ENCODE peak calls at places on chromosome 10, in five cellular contexts. Q, G, V, J and I are unnamed samples.

GRCh38 chr10:118594392-118595063 is 920 bp downstream of the PRLHR start:
- DNase-seq in Q (peak; percentile 63), G (peak; percentile 69), J (no peak), V (peak; percentile 22), I (peak; percentile 34)

GRCh38 chr10:69804775-69805174 is 3.1 kb downstream of the COL13A1 start:
- DNase-seq in J (no peak), G (no peak), V (no peak), Q (no peak), I (no peak)

GRCh38 chr10:72334832-72335393 is 19.8 kb downstream of the DNAJB12 start:
- DNase-seq in J (peak; percentile 98), Q (peak; percentile 92), V (peak; percentile 68), G (peak; percentile 99), I (peak; percentile 79)

GRCh38 chr10:16798571-16798970 is 18.7 kb downstream of the RSU1 start:
- DNase-seq in J (no peak), G (no peak), V (no peak), Q (no peak), I (no peak)

GRCh38 chr10:2005546-2005945 is 268.2 kb upstream of the ADARB2 start:
- DNase-seq in G (no peak), Q (no peak), V (no peak), J (no peak), I (no peak)

GRCh38 chr10:59623823-59624535 is 85.7 kb downstream of the SLC16A9 start:
- DNase-seq in G (peak; percentile 33), V (no peak), Q (no peak), J (no peak), I (no peak)

GRCh38 chr10:103759100-103759781 is 96.1 kb downstream of the SH3PXD2A start:
- DNase-seq in J (peak; percentile 87), G (peak; percentile 65), V (peak; percentile 49), Q (peak; percentile 59), I (peak; percentile 74)

GRCh38 chr10:81130014-81130413 is 592.3 kb downstream of the SH2D4B start:
- DNase-seq in V (no peak), J (no peak), Q (no peak), G (no peak), I (no peak)

GRCh38 chr10:127524229-127524628 is 24.9 kb upstream of the NPS start:
- DNase-seq in J (no peak), G (no peak), Q (no peak), V (no peak), I (no peak)
- TF ChIP-seq CTCF in J (no peak), G (no peak), Q (no peak), V (no peak), I (no peak)

GRCh38 chr10:87658858-87659555 is 671 bp upstream of the PAPSS2 start:
- DNase-seq in Q (no peak), V (no peak), J (no peak), G (no peak), I (no peak)
- H3K27ac ChIP-seq in Q (peak overlapping the region; percentile 60), V (peak overlapping the region; percentile 86), J (peak overlapping the region; percentile 81), G (no peak overlapping the region), I (peak overlapping the region; percentile 9)

DNA sequence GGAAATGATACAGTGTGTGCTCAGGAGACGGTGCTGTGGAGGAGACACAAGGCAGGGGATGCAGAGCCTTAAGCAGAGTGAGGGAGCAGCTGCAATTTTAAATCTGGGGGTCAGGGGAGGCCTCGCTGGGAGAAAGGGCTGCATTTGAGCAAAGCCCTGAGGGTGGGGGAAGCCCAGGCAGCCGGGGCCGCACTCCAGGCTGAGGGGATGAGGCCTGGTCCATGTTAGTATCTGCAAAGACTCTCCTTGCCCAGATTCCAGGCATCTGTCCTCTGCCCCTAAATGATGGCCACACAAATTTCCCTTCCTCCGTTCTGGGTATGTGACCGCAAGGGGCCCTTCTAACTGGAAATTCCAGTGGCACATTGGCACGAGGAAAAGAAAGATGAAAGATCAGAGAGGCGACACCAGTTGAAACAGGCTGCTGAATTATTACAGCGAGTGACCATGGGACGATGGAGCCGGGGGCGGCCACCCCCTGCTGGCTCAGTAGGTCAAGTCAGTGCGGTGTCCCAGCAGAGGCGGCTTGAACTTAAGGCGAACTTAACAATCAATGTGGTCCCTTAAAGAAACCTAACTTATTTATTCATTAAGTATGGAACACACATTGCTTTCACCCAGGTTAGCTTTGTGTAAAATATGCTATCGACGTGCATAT is 62.3 kb upstream of the KAT6B start:
- DNase-seq in G (no peak), J (no peak), Q (no peak), V (no peak), I (no peak)
- TF ChIP-seq CTCF in G (no peak), J (no peak), Q (no peak), V (no peak), I (no peak)

GRCh38 chr10:34816067-34817002 is 1.2 kb upstream of the PARD3 start:
- DNase-seq in V (peak; percentile 44), G (peak; percentile 57), Q (peak; percentile 30), J (no peak), I (no peak)
- H3K27ac ChIP-seq in V (peak overlapping the region; percentile 2), G (no peak overlapping the region), Q (peak overlapping the region; percentile 88), J (peak overlapping the region; percentile 70), I (peak overlapping the region; percentile 88)